ENCODE peak calls at places on chromosomes 11 and 22, in nine cellular contexts. One of them, this sample, is unnamed.

GRCh38 chr11:97092823-97093222 is 703.0 kb downstream of the JRKL start:
- DNase-seq in transverse colon: no peak
- DNase-seq in tibial nerve: no peak
- DNase-seq in Peyer's patch: no peak
- DNase-seq in IMR-90: no peak
- DNase-seq in GM12891: no peak
- DNase-seq in HCT116: no peak
- DNase-seq in NB4: no peak
- DNase-seq in esophagus squamous epithelium: no peak
- DNase-seq in this sample: no peak

GRCh38 chr11:85752890-85753581 is 57.9 kb downstream of the SYTL2 start:
- DNase-seq in GM12891: no peak
- DNase-seq in transverse colon: peak
- DNase-seq in esophagus squamous epithelium: no peak
- DNase-seq in NB4: peak
- DNase-seq in Peyer's patch: peak
- DNase-seq in tibial nerve: peak
- DNase-seq in IMR-90: no peak
- DNase-seq in HCT116: no peak
- DNase-seq in this sample: peak

GRCh38 chr11:13929551-13929950 is 33.0 kb upstream of the SPON1 start:
- DNase-seq in Peyer's patch: no peak
- DNase-seq in HCT116: no peak
- DNase-seq in esophagus squamous epithelium: no peak
- DNase-seq in GM12891: no peak
- DNase-seq in transverse colon: no peak
- DNase-seq in tibial nerve: no peak
- DNase-seq in NB4: no peak
- DNase-seq in IMR-90: no peak
- DNase-seq in this sample: no peak

GRCh38 chr11:57133616-57134015 is 48.1 kb upstream of the LRRC55 start:
- DNase-seq in transverse colon: no peak
- DNase-seq in IMR-90: no peak
- DNase-seq in Peyer's patch: no peak
- DNase-seq in NB4: no peak
- DNase-seq in esophagus squamous epithelium: no peak
- DNase-seq in tibial nerve: no peak
- DNase-seq in GM12891: no peak
- DNase-seq in HCT116: no peak
- DNase-seq in this sample: no peak

GRCh38 chr22:23779083-23779482 is 6.4 kb downstream of the MMP11 start:
- DNase-seq in IMR-90: no peak
- DNase-seq in tibial nerve: no peak
- DNase-seq in HCT116: no peak
- DNase-seq in transverse colon: no peak
- DNase-seq in NB4: no peak
- DNase-seq in esophagus squamous epithelium: no peak
- DNase-seq in Peyer's patch: no peak
- DNase-seq in GM12891: no peak
- DNase-seq in this sample: no peak

GRCh38 chr22:40054486-40054885 is 59.7 kb downstream of the FAM83F start:
- DNase-seq in IMR-90: no peak
- DNase-seq in esophagus squamous epithelium: no peak
- DNase-seq in GM12891: no peak
- DNase-seq in Peyer's patch: no peak
- DNase-seq in NB4: no peak
- DNase-seq in tibial nerve: no peak
- DNase-seq in HCT116: no peak
- DNase-seq in transverse colon: no peak
- DNase-seq in this sample: no peak

GRCh38 chr11:57288771-57289579 is 35.8 kb downstream of the TNKS1BP1 start:
- DNase-seq in transverse colon: no peak
- DNase-seq in IMR-90: peak
- DNase-seq in tibial nerve: no peak
- DNase-seq in Peyer's patch: no peak
- DNase-seq in HCT116: no peak
- DNase-seq in GM12891: no peak
- DNase-seq in NB4: no peak
- DNase-seq in esophagus squamous epithelium: no peak
- DNase-seq in this sample: no peak

GRCh38 chr22:16866167-16866566 is 41.0 kb upstream of the XKR3 start:
- DNase-seq in IMR-90: no peak
- DNase-seq in Peyer's patch: no peak
- DNase-seq in HCT116: no peak
- DNase-seq in tibial nerve: no peak
- DNase-seq in transverse colon: no peak
- DNase-seq in NB4: no peak
- DNase-seq in esophagus squamous epithelium: no peak
- DNase-seq in GM12891: no peak
- DNase-seq in this sample: no peak

GRCh38 chr11:128660957-128661356 is 32.9 kb upstream of the FLI1 start:
- DNase-seq in transverse colon: no peak
- DNase-seq in esophagus squamous epithelium: no peak
- DNase-seq in GM12891: no peak
- DNase-seq in tibial nerve: no peak
- DNase-seq in NB4: no peak
- DNase-seq in Peyer's patch: no peak
- DNase-seq in HCT116: no peak
- DNase-seq in IMR-90: no peak
- DNase-seq in this sample: no peak

GRCh38 chr11:131645237-131645636 is 274.8 kb downstream of the NTM start:
- DNase-seq in NB4: no peak
- DNase-seq in esophagus squamous epithelium: no peak
- DNase-seq in GM12891: no peak
- DNase-seq in tibial nerve: no peak
- DNase-seq in Peyer's patch: no peak
- DNase-seq in IMR-90: no peak
- DNase-seq in transverse colon: no peak
- DNase-seq in HCT116: no peak
- DNase-seq in this sample: no peak

GRCh38 chr22:45450931-45451651 is 37.6 kb downstream of the RIBC2 start:
- DNase-seq in transverse colon: no peak
- DNase-seq in esophagus squamous epithelium: no peak
- DNase-seq in NB4: no peak
- DNase-seq in IMR-90: peak
- DNase-seq in HCT116: no peak
- DNase-seq in tibial nerve: peak
- DNase-seq in Peyer's patch: no peak
- DNase-seq in GM12891: no peak
- DNase-seq in this sample: no peak

GRCh38 chr22:27252282-27253049 is 549.1 kb downstream of the MN1 start:
- DNase-seq in transverse colon: no peak
- DNase-seq in NB4: peak
- DNase-seq in IMR-90: peak
- DNase-seq in esophagus squamous epithelium: no peak
- DNase-seq in tibial nerve: peak
- DNase-seq in HCT116: no peak
- DNase-seq in Peyer's patch: no peak
- DNase-seq in GM12891: no peak
- DNase-seq in this sample: no peak

GRCh38 chr11:910044-910588 is 494 bp downstream of the CHID1 start:
- DNase-seq in HCT116: no peak
- DNase-seq in tibial nerve: no peak
- DNase-seq in NB4: no peak
- DNase-seq in esophagus squamous epithelium: no peak
- DNase-seq in transverse colon: no peak
- DNase-seq in GM12891: no peak
- DNase-seq in IMR-90: no peak
- DNase-seq in Peyer's patch: no peak
- DNase-seq in this sample: no peak

GRCh38 chr11:76769071-76769560 is 14.0 kb upstream of the TSKU start:
- DNase-seq in GM12891: no peak
- DNase-seq in Peyer's patch: no peak
- DNase-seq in esophagus squamous epithelium: no peak
- DNase-seq in transverse colon: no peak
- DNase-seq in NB4: peak
- DNase-seq in HCT116: no peak
- DNase-seq in IMR-90: peak
- DNase-seq in tibial nerve: no peak
- DNase-seq in this sample: no peak

GRCh38 chr22:36369922-36370781 is 17.6 kb downstream of the MYH9 start:
- DNase-seq in tibial nerve: no peak
- DNase-seq in esophagus squamous epithelium: no peak
- DNase-seq in NB4: peak
- DNase-seq in HCT116: no peak
- DNase-seq in transverse colon: peak
- DNase-seq in GM12891: no peak
- DNase-seq in IMR-90: peak
- DNase-seq in Peyer's patch: no peak
- DNase-seq in this sample: peak
- TF ChIP-seq POLR2A in tibial nerve: no peak
- TF ChIP-seq POLR2A in esophagus squamous epithelium: no peak
- TF ChIP-seq POLR2A in NB4: no peak
- TF ChIP-seq POLR2A in HCT116: no peak
- TF ChIP-seq POLR2A in transverse colon: peak
- TF ChIP-seq POLR2A in GM12891: no peak
- TF ChIP-seq POLR2A in IMR-90: no peak
- TF ChIP-seq POLR2A in Peyer's patch: peak
- TF ChIP-seq POLR2A in this sample: no peak

DNA sequence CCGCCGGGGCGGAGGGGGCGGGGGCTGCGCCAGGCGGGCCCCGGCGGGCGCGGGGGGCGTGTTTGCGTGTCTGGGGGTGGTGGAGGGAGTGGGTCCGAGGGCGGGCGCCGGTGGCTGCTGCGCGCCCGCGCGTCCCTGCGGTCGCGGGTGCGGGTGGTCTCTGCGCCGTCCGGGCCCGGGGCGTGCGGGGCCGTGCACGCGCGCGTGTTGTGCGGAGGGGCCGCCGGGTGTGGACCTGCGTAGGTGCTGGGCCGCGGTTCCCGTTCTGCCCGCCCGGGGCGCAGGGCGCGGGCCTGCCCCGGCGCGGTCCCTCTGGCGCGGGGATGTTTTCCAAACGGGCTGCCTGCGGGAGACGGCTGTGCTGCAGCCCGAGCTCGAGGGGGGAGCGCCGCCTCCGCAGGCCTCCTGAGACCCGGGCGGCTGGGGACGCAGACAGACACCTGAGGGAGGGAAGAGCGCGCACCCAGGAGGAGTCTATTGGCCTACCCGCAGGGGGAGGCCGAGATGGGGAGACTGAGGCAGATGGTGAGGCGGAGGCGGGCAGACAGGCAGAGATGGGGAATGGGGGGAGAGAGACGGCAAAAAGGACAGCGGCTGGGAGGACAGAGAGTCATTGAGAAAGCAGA is 442 bp downstream of the PELI3 start:
- DNase-seq in tibial nerve: no peak
- DNase-seq in NB4: peak
- DNase-seq in esophagus squamous epithelium: no peak
- DNase-seq in transverse colon: peak
- DNase-seq in IMR-90: peak
- DNase-seq in GM12891: no peak
- DNase-seq in Peyer's patch: peak
- DNase-seq in HCT116: no peak
- DNase-seq in this sample: peak
- TF ChIP-seq POLR2A in tibial nerve: no peak
- TF ChIP-seq POLR2A in NB4: no peak
- TF ChIP-seq POLR2A in esophagus squamous epithelium: no peak
- TF ChIP-seq POLR2A in transverse colon: no peak
- TF ChIP-seq POLR2A in IMR-90: no peak
- TF ChIP-seq POLR2A in GM12891: no peak
- TF ChIP-seq POLR2A in Peyer's patch: no peak
- TF ChIP-seq POLR2A in HCT116: no peak
- TF ChIP-seq POLR2A in this sample: no peak

GRCh38 chr11:46491661-46492331 is 100.2 kb upstream of the CHRM4 start:
- DNase-seq in esophagus squamous epithelium: no peak
- DNase-seq in HCT116: no peak
- DNase-seq in Peyer's patch: no peak
- DNase-seq in tibial nerve: no peak
- DNase-seq in IMR-90: peak
- DNase-seq in transverse colon: no peak
- DNase-seq in GM12891: no peak
- DNase-seq in NB4: no peak
- DNase-seq in this sample: no peak

GRCh38 chr11:46493786-46494185 is 100.0 kb downstream of the AMBRA1 start:
- DNase-seq in GM12891: no peak
- DNase-seq in NB4: no peak
- DNase-seq in IMR-90: no peak
- DNase-seq in tibial nerve: no peak
- DNase-seq in transverse colon: no peak
- DNase-seq in HCT116: no peak
- DNase-seq in esophagus squamous epithelium: no peak
- DNase-seq in Peyer's patch: no peak
- DNase-seq in this sample: no peak

GRCh38 chr11:46489668-46490560 is 98.3 kb upstream of the CHRM4 start:
- DNase-seq in tibial nerve: no peak
- DNase-seq in Peyer's patch: no peak
- DNase-seq in HCT116: peak
- DNase-seq in NB4: peak
- DNase-seq in transverse colon: peak
- DNase-seq in IMR-90: peak
- DNase-seq in esophagus squamous epithelium: no peak
- DNase-seq in GM12891: no peak
- DNase-seq in this sample: no peak

GRCh38 chr11:46492540-46492939 is 101.0 kb upstream of the CHRM4 start:
- DNase-seq in HCT116: no peak
- DNase-seq in NB4: no peak
- DNase-seq in GM12891: no peak
- DNase-seq in IMR-90: no peak
- DNase-seq in tibial nerve: no peak
- DNase-seq in Peyer's patch: no peak
- DNase-seq in esophagus squamous epithelium: no peak
- DNase-seq in transverse colon: peak
- DNase-seq in this sample: no peak

GRCh38 chr11:46490576-46491100 is 99.1 kb upstream of the CHRM4 start:
- DNase-seq in GM12891: no peak
- DNase-seq in tibial nerve: no peak
- DNase-seq in IMR-90: peak
- DNase-seq in HCT116: no peak
- DNase-seq in esophagus squamous epithelium: no peak
- DNase-seq in NB4: no peak
- DNase-seq in Peyer's patch: no peak
- DNase-seq in transverse colon: no peak
- DNase-seq in this sample: no peak
- TF ChIP-seq POLR2A in GM12891: no peak
- TF ChIP-seq POLR2A in tibial nerve: no peak
- TF ChIP-seq POLR2A in IMR-90: no peak
- TF ChIP-seq POLR2A in HCT116: no peak
- TF ChIP-seq POLR2A in esophagus squamous epithelium: no peak
- TF ChIP-seq POLR2A in NB4: no peak
- TF ChIP-seq POLR2A in Peyer's patch: no peak
- TF ChIP-seq POLR2A in transverse colon: no peak
- TF ChIP-seq POLR2A in this sample: no peak

DNA sequence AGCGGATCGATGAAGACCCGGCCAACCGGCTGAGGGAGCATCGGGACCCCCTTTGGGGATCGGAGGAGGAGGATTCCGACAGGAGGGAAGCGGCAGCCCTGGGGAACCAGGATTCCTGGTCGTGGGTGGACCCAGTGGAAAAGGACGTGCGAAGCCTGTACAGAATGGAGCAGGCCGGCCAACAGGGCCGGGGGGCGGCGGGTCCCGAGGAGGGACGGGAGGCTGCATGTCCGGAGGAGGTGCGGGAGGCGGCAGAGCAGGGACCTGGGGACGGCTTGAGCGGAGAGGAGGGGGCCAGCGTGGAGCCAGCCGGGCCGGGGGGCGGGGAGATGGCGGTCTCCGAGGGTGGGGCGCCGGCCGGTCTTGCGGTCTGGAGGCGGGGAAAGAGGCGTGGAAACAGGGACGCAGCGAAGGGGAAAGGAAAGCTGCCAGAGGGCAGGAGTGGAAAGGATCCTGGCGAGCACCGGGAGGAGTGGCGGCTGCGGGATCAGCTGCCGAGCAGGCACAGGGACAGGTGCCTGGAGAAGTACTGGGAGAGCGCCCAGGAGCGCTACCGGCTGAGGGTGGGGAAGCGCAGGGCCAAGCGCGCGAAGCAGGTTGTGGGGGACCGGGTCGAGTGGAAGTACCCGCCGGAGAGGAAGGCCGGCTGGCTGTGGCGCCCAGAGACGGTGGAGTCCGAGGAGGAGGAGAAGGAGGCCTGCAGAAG is at the start of gene ANO5:
- DNase-seq in tibial nerve: no peak
- DNase-seq in NB4: no peak
- DNase-seq in GM12891: peak
- DNase-seq in esophagus squamous epithelium: no peak
- DNase-seq in HCT116: no peak
- DNase-seq in transverse colon: peak
- DNase-seq in Peyer's patch: no peak
- DNase-seq in IMR-90: no peak
- DNase-seq in this sample: peak
- TF ChIP-seq POLR2A in tibial nerve: no peak
- TF ChIP-seq POLR2A in NB4: no peak
- TF ChIP-seq POLR2A in GM12891: peak
- TF ChIP-seq POLR2A in esophagus squamous epithelium: no peak
- TF ChIP-seq POLR2A in HCT116: no peak
- TF ChIP-seq POLR2A in transverse colon: no peak
- TF ChIP-seq POLR2A in Peyer's patch: peak
- TF ChIP-seq POLR2A in IMR-90: no peak
- TF ChIP-seq POLR2A in this sample: no peak

This sample was measured in adrenal gland.